ENCODE peak calls at places on chromosomes 13 and 19, in four cellular contexts. X, G, S and O are unnamed samples.

GRCh38 chr19:402786-403185 is 6.2 kb downstream of the C2CD4C start:
- DNase-seq in S (no peak), G (no peak), X (no peak), O (no peak)

GRCh38 chr19:3544742-3545668 is 6.0 kb downstream of the TEKTIP1 start:
- DNase-seq in X (peak), S (peak), G (peak), O (peak)

GRCh38 chr19:55581828-55582223 is 1.2 kb upstream of the ZNF579 start:
- DNase-seq in G (no peak), X (no peak), S (no peak), O (no peak)

GRCh38 chr13:99778500-99778899 is 193.1 kb downstream of the ZIC5 start:
- DNase-seq in X (no peak), S (no peak), G (no peak), O (no peak)

GRCh38 chr19:40639638-40639982 is 38.4 kb downstream of the LTBP4 start:
- DNase-seq in S (no peak), G (no peak), X (no peak), O (no peak)

GRCh38 chr13:102707465-102707864 is 12.6 kb upstream of the METTL21C start:
- DNase-seq in G (no peak), X (no peak), S (no peak), O (peak)

GRCh38 chr19:46489445-46490272 is 6.0 kb downstream of the PNMA8B start:
- DNase-seq in G (peak), S (no peak), X (no peak), O (no peak)

GRCh38 chr13:93730780-93731179 is 504.2 kb downstream of the GPC6 start:
- DNase-seq in G (no peak), S (no peak), X (no peak), O (no peak)

GRCh38 chr13:101514695-101515275 is 62.3 kb downstream of the ITGBL1 start:
- DNase-seq in G (peak), S (no peak), X (peak), O (peak)

GRCh38 chr13:95559100-95559499 is 6.6 kb downstream of the CLDN10 start:
- DNase-seq in G (no peak), X (no peak), S (no peak), O (no peak)

GRCh38 chr19:6065685-6066365 is 44.5 kb downstream of the RFX2 start:
- DNase-seq in S (peak), G (no peak), X (peak), O (no peak)

GRCh38 chr13:27808866-27809546 is 16.7 kb downstream of the GSX1 start:
- DNase-seq in X (no peak), S (no peak), G (no peak), O (peak)

GRCh38 chr19:872266-872951 is 12.9 kb downstream of the CFD start:
- DNase-seq in S (peak), X (peak), G (no peak), O (peak)

GRCh38 chr13:83086948-83087347 is 795.3 kb downstream of the SLITRK1 start:
- DNase-seq in X (no peak), S (no peak), G (no peak), O (no peak)

GRCh38 chr19:42965204-42965603 is 28.2 kb upstream of the PSG7 start:
- DNase-seq in G (no peak), S (no peak), X (no peak), O (peak)

GRCh38 chr13:67230774-67231480 is 791 bp upstream of the PCDH9 start:
- DNase-seq in X (peak), S (no peak), G (peak), O (peak)

GRCh38 chr13:80239116-80239515 is 101.8 kb downstream of the SPRY2 start:
- DNase-seq in X (no peak), G (no peak), S (no peak), O (no peak)

GRCh38 chr13:61255035-61255796 is 160.4 kb downstream of the PCDH20 start:
- DNase-seq in X (no peak), G (no peak), S (no peak), O (no peak)

GRCh38 chr13:62933809-62934208 is 1518.2 kb upstream of the PCDH20 start:
- DNase-seq in S (no peak), X (no peak), G (no peak), O (no peak)

GRCh38 chr13:39915418-39915817 is 260.0 kb downstream of the COG6 start:
- DNase-seq in X (no peak), G (no peak), S (no peak), O (no peak)

GRCh38 chr13:76293751-76294150 is 592.5 kb downstream of the KCTD12 start:
- DNase-seq in G (no peak), S (no peak), X (no peak), O (peak)

GRCh38 chr13:113584870-113585671 is 518 bp downstream of the TFDP1 start:
- DNase-seq in G (peak), S (peak), X (peak), O (no peak)

GRCh38 chr13:42170029-42170428 is 101.9 kb upstream of the AKAP11 start:
- DNase-seq in S (no peak), X (no peak), G (no peak), O (no peak)

GRCh38 chr19:36972594-36972993 is 56.5 kb downstream of the ZNF568 start:
- DNase-seq in G (no peak), S (no peak), X (no peak), O (no peak)

GRCh38 chr19:38389101-38389925 is 816 bp downstream of the SPRED3 start:
- DNase-seq in S (no peak), X (no peak), G (peak), O (peak)

GRCh38 chr19:2611483-2612464 is 90.7 kb downstream of the GNG7 start:
- DNase-seq in X (no peak), S (no peak), G (no peak), O (no peak)

GRCh38 chr13:33645591-33646554 is 172.1 kb upstream of the RFC3 start:
- DNase-seq in X (no peak), G (no peak), S (no peak), O (no peak)

GRCh38 chr13:20814224-20814910 is 40.6 kb upstream of the EEF1AKMT1 start:
- DNase-seq in G (no peak), S (no peak), X (peak), O (peak)

GRCh38 chr19:6551091-6551490 is 20.3 kb downstream of the TNFSF9 start:
- DNase-seq in X (no peak), G (no peak), S (no peak), O (no peak)

GRCh38 chr13:47890146-47890814 is 110.8 kb downstream of the SUCLA2 start:
- DNase-seq in G (no peak), S (no peak), X (no peak), O (no peak)

GRCh38 chr19:58568731-58569130 is 4.4 kb downstream of the MZF1 start:
- DNase-seq in G (no peak), X (no peak), S (peak), O (no peak)